ENCODE peak calls at places on chromosomes 13 and 19, in four cellular contexts. One of them, this sample, is unnamed.

GRCh38 chr13:50326746-50327145 is 311.5 kb downstream of the KCNRG start:
- DNase-seq in foreskin fibroblast: no peak
- DNase-seq in HFFc6: no peak
- DNase-seq in neural crest cell: no peak
- DNase-seq in this sample: no peak

GRCh38 chr19:55075366-55075998 is at the start of gene EPS8L1:
- DNase-seq in HFFc6: no peak
- DNase-seq in foreskin fibroblast: no peak
- DNase-seq in neural crest cell: no peak
- DNase-seq in this sample: no peak

GRCh38 chr13:97298816-97299215 is 76.7 kb downstream of the MBNL2 start:
- DNase-seq in foreskin fibroblast: peak
- DNase-seq in neural crest cell: no peak
- DNase-seq in HFFc6: no peak
- DNase-seq in this sample: no peak

GRCh38 chr19:40586611-40587010 is 9.9 kb downstream of the SHKBP1 start:
- DNase-seq in HFFc6: no peak
- DNase-seq in foreskin fibroblast: no peak
- DNase-seq in neural crest cell: no peak
- DNase-seq in this sample: no peak

GRCh38 chr13:85772379-85772778 is 26.8 kb downstream of the SLITRK6 start:
- DNase-seq in neural crest cell: no peak
- DNase-seq in HFFc6: no peak
- DNase-seq in foreskin fibroblast: no peak
- DNase-seq in this sample: no peak

GRCh38 chr13:112791662-112792440 is 102.0 kb downstream of the ATP11A start:
- DNase-seq in foreskin fibroblast: no peak
- DNase-seq in HFFc6: no peak
- DNase-seq in neural crest cell: no peak
- DNase-seq in this sample: no peak

GRCh38 chr13:110447801-110448200 is 113.7 kb downstream of the RAB20 start:
- DNase-seq in HFFc6: no peak
- DNase-seq in neural crest cell: no peak
- DNase-seq in foreskin fibroblast: no peak
- DNase-seq in this sample: no peak

GRCh38 chr19:38989066-38989605 is 13.6 kb upstream of the FBXO17 start:
- DNase-seq in HFFc6: no peak
- DNase-seq in foreskin fibroblast: peak
- DNase-seq in neural crest cell: no peak
- DNase-seq in this sample: no peak

GRCh38 chr19:19554074-19555023 is 16.3 kb downstream of the CILP2 start:
- DNase-seq in HFFc6: no peak
- DNase-seq in neural crest cell: peak
- DNase-seq in foreskin fibroblast: peak
- DNase-seq in this sample: no peak

GRCh38 chr13:31424130-31424729 is 224.5 kb downstream of the B3GLCT start:
- DNase-seq in HFFc6: peak
- DNase-seq in neural crest cell: peak
- DNase-seq in foreskin fibroblast: peak
- DNase-seq in this sample: peak

GRCh38 chr13:41995946-41996345 is 35.0 kb upstream of the VWA8 start:
- DNase-seq in neural crest cell: no peak
- DNase-seq in HFFc6: peak
- DNase-seq in foreskin fibroblast: peak
- DNase-seq in this sample: no peak

GRCh38 chr13:56561327-56561726 is 579.4 kb upstream of the PRR20A start:
- DNase-seq in neural crest cell: no peak
- DNase-seq in HFFc6: no peak
- DNase-seq in foreskin fibroblast: no peak
- DNase-seq in this sample: no peak

DNA sequence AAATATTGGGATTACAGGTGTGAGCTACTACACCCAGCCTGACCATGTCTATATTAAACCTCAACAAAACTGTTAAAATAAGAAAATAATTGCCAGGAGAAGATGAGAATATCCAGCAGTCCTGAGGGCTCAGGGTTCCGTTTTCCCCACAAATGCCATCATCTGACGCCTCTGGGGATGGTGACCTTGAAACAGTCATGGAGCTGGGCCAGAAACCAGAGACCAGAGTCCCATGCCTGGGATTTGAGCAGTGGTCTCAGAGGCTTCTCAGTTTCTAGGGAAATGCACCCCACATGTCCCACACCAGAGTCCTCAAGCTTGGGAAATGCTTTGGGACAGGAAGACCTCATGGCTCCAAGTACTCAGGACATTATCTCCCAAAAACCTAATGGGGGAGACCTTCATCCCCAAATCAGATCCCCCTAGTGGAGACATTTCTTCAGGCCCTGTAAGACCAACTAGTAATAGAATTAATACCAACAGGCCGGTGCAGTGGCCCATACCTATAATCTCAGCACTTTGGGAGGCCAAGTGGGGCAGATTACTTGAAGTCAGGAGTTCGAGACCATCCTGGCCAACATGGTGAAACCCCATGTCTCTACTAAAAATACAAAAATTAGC is 2.9 kb upstream of the MAP1S start:
- DNase-seq in neural crest cell: no peak
- DNase-seq in HFFc6: no peak
- DNase-seq in foreskin fibroblast: peak
- DNase-seq in this sample: no peak
- TF ChIP-seq CTCF in neural crest cell: peak
- TF ChIP-seq CTCF in HFFc6: peak
- TF ChIP-seq CTCF in foreskin fibroblast: peak
- TF ChIP-seq CTCF in this sample: no peak

GRCh38 chr19:47022541-47023447 is 3.2 kb downstream of the NPAS1 start:
- DNase-seq in neural crest cell: no peak
- DNase-seq in HFFc6: no peak
- DNase-seq in foreskin fibroblast: no peak
- DNase-seq in this sample: peak
- TF ChIP-seq CTCF in neural crest cell: peak
- TF ChIP-seq CTCF in HFFc6: peak
- TF ChIP-seq CTCF in foreskin fibroblast: no peak
- TF ChIP-seq CTCF in this sample: no peak

DNA sequence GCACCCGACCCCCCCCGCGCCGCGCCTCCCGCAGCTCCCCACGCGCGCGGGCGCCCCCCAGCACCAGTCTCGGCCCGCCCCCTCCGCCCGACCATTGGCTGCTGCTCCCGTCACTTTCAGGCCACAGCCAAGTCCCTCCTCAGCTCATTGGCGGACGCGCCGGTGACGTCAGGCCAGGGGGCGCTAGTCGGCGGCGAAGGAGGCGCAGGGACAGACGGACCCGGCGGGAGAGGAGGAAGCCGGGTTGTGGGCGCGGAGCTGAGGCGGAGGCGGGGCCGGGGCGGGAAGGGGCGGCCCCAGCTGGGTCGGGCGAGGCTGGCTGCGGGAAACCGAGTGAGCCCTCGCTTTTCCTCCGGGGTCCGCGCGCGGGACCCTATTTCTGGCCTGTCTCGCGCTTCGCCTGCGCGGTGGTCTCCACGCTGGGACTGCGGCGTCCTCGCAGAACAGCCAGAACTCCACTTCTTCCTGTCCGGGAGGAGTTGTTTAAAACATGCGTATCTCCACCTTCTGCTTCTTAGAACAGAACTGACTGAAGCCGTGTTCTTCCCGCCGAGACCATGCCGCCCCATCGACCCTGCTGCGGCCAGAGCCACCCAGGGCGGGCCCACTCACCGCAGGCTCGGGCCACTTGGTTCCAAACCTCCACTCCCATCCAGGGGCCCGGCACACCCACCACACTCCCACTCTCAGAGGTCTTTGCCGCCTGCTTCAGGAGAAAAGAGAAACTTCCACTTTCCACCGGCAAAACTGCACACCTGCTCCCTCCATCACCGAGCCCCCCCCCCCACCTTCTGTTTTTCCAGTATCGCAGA is 459 bp upstream of the TMTC4 start:
- DNase-seq in foreskin fibroblast: peak
- DNase-seq in HFFc6: peak
- DNase-seq in neural crest cell: peak
- DNase-seq in this sample: peak
- TF ChIP-seq CTCF in foreskin fibroblast: peak
- TF ChIP-seq CTCF in HFFc6: peak
- TF ChIP-seq CTCF in neural crest cell: no peak
- TF ChIP-seq CTCF in this sample: peak

GRCh38 chr19:33400856-33401682 is 27.6 kb downstream of the CEBPG start:
- DNase-seq in HFFc6: no peak
- DNase-seq in neural crest cell: no peak
- DNase-seq in foreskin fibroblast: no peak
- DNase-seq in this sample: no peak

GRCh38 chr19:33401683-33402420 is 28.3 kb downstream of the CEBPG start:
- DNase-seq in HFFc6: no peak
- DNase-seq in neural crest cell: no peak
- DNase-seq in foreskin fibroblast: no peak
- DNase-seq in this sample: no peak

GRCh38 chr19:33403973-33404304 is 30.4 kb downstream of the CEBPG start:
- DNase-seq in neural crest cell: no peak
- DNase-seq in HFFc6: no peak
- DNase-seq in foreskin fibroblast: no peak
- DNase-seq in this sample: no peak

GRCh38 chr19:33403221-33403972 is 29.9 kb downstream of the CEBPG start:
- DNase-seq in foreskin fibroblast: no peak
- DNase-seq in HFFc6: no peak
- DNase-seq in neural crest cell: no peak
- DNase-seq in this sample: no peak

GRCh38 chr19:33402421-33403220 is 29.1 kb downstream of the CEBPG start:
- DNase-seq in neural crest cell: no peak
- DNase-seq in foreskin fibroblast: no peak
- DNase-seq in HFFc6: no peak
- DNase-seq in this sample: no peak
- TF ChIP-seq CTCF in neural crest cell: no peak
- TF ChIP-seq CTCF in foreskin fibroblast: peak
- TF ChIP-seq CTCF in HFFc6: no peak
- TF ChIP-seq CTCF in this sample: no peak

GRCh38 chr19:4386038-4386782 is 14.1 kb downstream of the SH3GL1 start:
- DNase-seq in HFFc6: no peak
- DNase-seq in neural crest cell: no peak
- DNase-seq in foreskin fibroblast: no peak
- DNase-seq in this sample: no peak
- TF ChIP-seq CTCF in HFFc6: peak
- TF ChIP-seq CTCF in neural crest cell: peak
- TF ChIP-seq CTCF in foreskin fibroblast: no peak
- TF ChIP-seq CTCF in this sample: no peak

DNA sequence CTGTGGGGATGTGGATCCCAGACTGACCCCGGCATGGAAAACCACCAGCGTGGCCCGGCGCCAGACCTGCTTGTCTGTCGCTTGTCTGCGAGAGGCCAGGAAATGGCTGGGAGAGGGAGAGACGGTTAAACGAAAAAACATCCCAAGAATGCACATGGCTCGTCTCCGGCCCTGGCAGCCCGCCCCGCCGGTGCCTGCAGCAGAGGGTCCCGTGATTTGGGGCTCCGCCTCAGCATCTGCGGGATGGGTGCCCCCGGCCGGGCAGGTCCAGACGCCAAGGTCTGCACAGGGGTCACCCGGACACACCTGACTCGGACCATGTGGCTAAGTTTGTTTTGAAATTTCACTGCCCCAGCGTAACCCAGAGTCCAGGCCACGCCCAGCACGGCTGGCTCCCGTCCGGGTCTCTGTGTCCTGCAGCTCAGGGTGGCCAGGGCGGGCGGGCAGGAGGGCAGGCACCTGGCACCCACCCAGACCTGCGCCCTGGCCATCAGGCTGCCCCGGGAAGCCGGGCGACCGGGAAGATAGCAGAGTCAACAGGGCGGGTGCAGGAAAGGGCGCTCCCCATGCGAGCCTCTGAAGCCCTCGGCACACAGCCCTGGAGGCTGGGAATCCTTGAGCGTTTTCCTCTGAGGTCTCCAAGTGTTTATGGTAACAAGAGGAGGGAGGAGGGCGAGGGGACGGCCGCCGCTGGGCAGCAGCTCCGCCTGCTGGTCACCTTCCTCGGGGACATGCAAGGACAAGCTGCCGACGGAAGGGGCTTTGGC is 103.2 kb downstream of the GADD45B start:
- DNase-seq in neural crest cell: peak
- DNase-seq in HFFc6: peak
- DNase-seq in foreskin fibroblast: peak
- DNase-seq in this sample: peak
- TF ChIP-seq CTCF in neural crest cell: peak
- TF ChIP-seq CTCF in HFFc6: peak
- TF ChIP-seq CTCF in foreskin fibroblast: peak
- TF ChIP-seq CTCF in this sample: peak

GRCh38 chr13:43023244-43023931 is at the start of gene DNAJC15:
- DNase-seq in HFFc6: peak
- DNase-seq in neural crest cell: peak
- DNase-seq in foreskin fibroblast: peak
- DNase-seq in this sample: peak
- TF ChIP-seq CTCF in HFFc6: no peak
- TF ChIP-seq CTCF in neural crest cell: no peak
- TF ChIP-seq CTCF in foreskin fibroblast: no peak
- TF ChIP-seq CTCF in this sample: no peak